ENCODE peak calls at places on chromosomes 11 and 22, in four cellular contexts. R is endothelial cell of umbilical vein, B is H1, X is PC-9. N is an unnamed sample.

GRCh38 chr11:86118201-86118600 is 49.3 kb upstream of the PICALM start:
- DNase-seq in R (no peak), B (no peak), X (no peak), N (no peak)

GRCh38 chr11:36033082-36033751 is 89.4 kb downstream of the LDLRAD3 start:
- DNase-seq in R (no peak), B (peak), X (no peak), N (no peak)

GRCh38 chr11:78961186-78961782 is 386.6 kb upstream of the NARS2 start:
- DNase-seq in R (peak), B (peak), X (no peak), N (no peak)

GRCh38 chr11:73195191-73196007 is 22.7 kb upstream of the P2RY2 start:
- DNase-seq in R (no peak), B (no peak), X (peak), N (peak)

GRCh38 chr22:44732661-44733060 is 19.7 kb upstream of the ARHGAP8 start:
- DNase-seq in R (no peak), B (no peak), X (no peak), N (no peak)

GRCh38 chr11:78295991-78296930 is 107.5 kb downstream of the USP35 start:
- DNase-seq in R (no peak), B (no peak), X (no peak), N (no peak)

GRCh38 chr11:84865257-84865656 is 761.9 kb downstream of the DLG2 start:
- DNase-seq in R (no peak), B (no peak), X (no peak), N (no peak)

GRCh38 chr22:23380230-23380573 is 199.9 kb downstream of the IGLL1 start:
- DNase-seq in R (no peak), B (no peak), X (no peak), N (no peak)

GRCh38 chr11:125950696-125951645 is 5.1 kb downstream of the VSIG10L2 start:
- DNase-seq in R (no peak), B (no peak), X (peak), N (no peak)

GRCh38 chr22:44395116-44396005 is 82.6 kb upstream of the SHISAL1 start:
- DNase-seq in R (no peak), B (no peak), X (no peak), N (no peak)

GRCh38 chr22:19395276-19395675 is 36.3 kb downstream of the HIRA start:
- DNase-seq in R (no peak), B (no peak), X (no peak), N (no peak)

GRCh38 chr11:7642747-7643146 is 30.6 kb downstream of the CYB5R2 start:
- DNase-seq in R (no peak), B (no peak), X (peak), N (no peak)

GRCh38 chr11:789951-790350 is at the start of gene CEND1:
- DNase-seq in R (no peak), B (no peak), X (no peak), N (no peak)

GRCh38 chr22:27580311-27580897 is 221.2 kb downstream of the MN1 start:
- DNase-seq in R (peak), B (no peak), X (peak), N (no peak)

GRCh38 chr11:67271212-67271547 is 4.9 kb downstream of the GRK2 start:
- DNase-seq in R (no peak), B (no peak), X (no peak), N (no peak)

GRCh38 chr11:73219396-73220285 is 1.6 kb downstream of the P2RY2 start:
- DNase-seq in R (no peak), B (no peak), X (no peak), N (no peak)

GRCh38 chr22:20401376-20402020 is 7.5 kb downstream of the ZNF74 start:
- DNase-seq in R (no peak), B (no peak), X (no peak), N (no peak)

GRCh38 chr11:1157341-1157644 is 460 bp upstream of the MUC5AC start:
- DNase-seq in R (no peak), B (no peak), X (no peak), N (no peak)

GRCh38 chr11:64015935-64016468 is 19.7 kb upstream of the FLRT1 start:
- DNase-seq in R (no peak), B (no peak), X (no peak), N (no peak)

GRCh38 chr11:72229925-72230763 is 5.6 kb downstream of the INPPL1 start:
- DNase-seq in R (no peak), B (no peak), X (no peak), N (no peak)

GRCh38 chr11:2166091-2166851 is 5.3 kb upstream of the INS start:
- DNase-seq in R (no peak), B (no peak), X (no peak), N (no peak)

GRCh38 chr11:44179173-44179572 is 83.7 kb downstream of the EXT2 start:
- DNase-seq in R (no peak), B (no peak), X (no peak), N (no peak)

GRCh38 chr11:64765841-64766682 is 6.3 kb upstream of the PYGM start:
- DNase-seq in R (no peak), B (no peak), X (no peak), N (no peak)

GRCh38 chr11:36583667-36584066 is 10.6 kb upstream of the IFTAP start:
- DNase-seq in R (no peak), B (no peak), X (no peak), N (no peak)

GRCh38 chr11:125903753-125904659 is at the start of gene DDX25:
- DNase-seq in R (no peak), B (peak), X (no peak), N (no peak)

GRCh38 chr11:36130401-36130800 is 158.8 kb downstream of the COMMD9 start:
- DNase-seq in R (no peak), B (no peak), X (no peak), N (no peak)

GRCh38 chr11:61642162-61642561 is 38.0 kb upstream of the DAGLA start:
- DNase-seq in R (no peak), B (no peak), X (no peak), N (no peak)

GRCh38 chr11:3058753-3059664 is 1.8 kb upstream of the CARS1 start:
- DNase-seq in R (peak), B (no peak), X (peak), N (no peak)

GRCh38 chr11:134181707-134182106 is 42.1 kb downstream of the NCAPD3 start:
- DNase-seq in R (no peak), B (no peak), X (no peak), N (no peak)

GRCh38 chr11:2591805-2592204 is 108.0 kb downstream of the KCNQ1OT1 start:
- DNase-seq in R (no peak), B (no peak), X (no peak), N (no peak)

GRCh38 chr11:115653926-115654325 is 149.7 kb upstream of the CADM1 start:
- DNase-seq in R (no peak), B (no peak), X (no peak), N (no peak)

GRCh38 chr11:21514298-21514697 is 678.6 kb upstream of the ANO5 start:
- DNase-seq in R (no peak), B (no peak), X (peak), N (no peak)

GRCh38 chr11:14418801-14419417 is 59.9 kb upstream of the RRAS2 start:
- DNase-seq in R (peak), B (no peak), X (no peak), N (no peak)

GRCh38 chr11:58770627-58771457 is 39.1 kb upstream of the GLYAT start:
- DNase-seq in R (no peak), B (no peak), X (peak), N (peak)

GRCh38 chr11:69201764-69202370 is 46.1 kb downstream of the SMIM38 start:
- DNase-seq in R (no peak), B (no peak), X (no peak), N (no peak)

GRCh38 chr22:45602824-45603301 is 68.8 kb upstream of the ATXN10 start:
- DNase-seq in R (no peak), B (no peak), X (no peak), N (no peak)

GRCh38 chr11:130451261-130452019 is 3.0 kb downstream of the ADAMTS15 start:
- DNase-seq in R (no peak), B (no peak), X (peak), N (no peak)

GRCh38 chr11:124746621-124747243 is 5.3 kb downstream of the VSIG2 start:
- DNase-seq in R (peak), B (peak), X (peak), N (peak)

GRCh38 chr22:26385164-26385563 is 43.9 kb upstream of the ASPHD2 start:
- DNase-seq in R (no peak), B (no peak), X (no peak), N (no peak)

GRCh38 chr22:36364255-36365019 is 23.3 kb downstream of the MYH9 start:
- DNase-seq in R (no peak), B (no peak), X (no peak), N (no peak)
- H3K27ac ChIP-seq in R (peak), B (peak), X (peak), N (peak)

DNA sequence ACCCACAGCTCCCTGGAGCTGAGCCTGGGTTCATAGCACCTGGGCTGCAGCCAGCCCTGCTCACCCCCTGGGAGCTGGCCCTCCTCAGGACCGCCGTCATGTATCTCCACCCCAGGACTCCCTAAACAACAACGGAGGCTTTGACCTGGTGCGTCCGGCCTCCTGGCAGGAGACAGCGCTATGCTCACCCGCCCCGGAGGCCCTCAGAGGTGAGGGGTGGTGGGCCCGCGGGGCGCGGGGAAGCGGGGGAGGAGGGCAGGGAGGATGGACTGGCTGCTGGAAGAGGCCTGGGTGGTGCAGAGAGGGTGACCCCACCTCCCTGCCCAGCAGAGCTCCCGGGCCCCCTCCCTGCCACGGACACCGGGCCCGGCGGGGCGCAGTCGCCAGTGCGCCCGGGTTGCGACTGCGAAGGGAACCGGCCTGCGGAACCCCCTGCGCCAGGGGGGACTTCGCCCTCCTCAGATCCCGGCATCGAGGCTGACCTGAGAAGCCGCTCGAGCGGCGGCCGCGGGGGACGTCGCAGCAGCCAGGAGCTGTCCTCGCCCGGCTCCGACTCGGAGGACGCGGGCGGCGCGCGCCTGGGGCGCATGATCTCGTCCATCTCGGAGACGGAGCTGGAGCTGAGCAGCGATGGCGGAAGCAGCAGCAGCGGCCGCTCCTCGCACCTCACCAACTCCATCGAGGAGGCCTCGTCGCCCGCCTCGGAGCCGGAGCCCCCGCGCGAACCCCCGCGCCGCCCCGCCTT is 3.1 kb downstream of the MAPK8IP2 start:
- DNase-seq in R (no peak), B (no peak), X (no peak), N (no peak)
- TF ChIP-seq EZH2 in R (peak), B (peak), X (no peak), N (no peak)

GRCh38 chr11:132911186-132911585 is 621.1 kb downstream of the OPCML start:
- DNase-seq in R (no peak), B (no peak), X (no peak), N (no peak)
- H3K4me3 ChIP-seq in R (no peak), B (no peak), X (no peak), N (no peak)

GRCh38 chr22:21840236-21840823 is 27.1 kb downstream of the MAPK1 start:
- DNase-seq in R (no peak), B (no peak), X (no peak), N (no peak)

GRCh38 chr22:21835378-21835777 is 32.1 kb downstream of the MAPK1 start:
- DNase-seq in R (no peak), B (no peak), X (no peak), N (no peak)

GRCh38 chr22:21839765-21840140 is 27.7 kb downstream of the MAPK1 start:
- DNase-seq in R (no peak), B (no peak), X (no peak), N (no peak)

GRCh38 chr22:21834869-21835268 is 32.6 kb downstream of the MAPK1 start:
- DNase-seq in R (no peak), B (no peak), X (no peak), N (no peak)

DNA sequence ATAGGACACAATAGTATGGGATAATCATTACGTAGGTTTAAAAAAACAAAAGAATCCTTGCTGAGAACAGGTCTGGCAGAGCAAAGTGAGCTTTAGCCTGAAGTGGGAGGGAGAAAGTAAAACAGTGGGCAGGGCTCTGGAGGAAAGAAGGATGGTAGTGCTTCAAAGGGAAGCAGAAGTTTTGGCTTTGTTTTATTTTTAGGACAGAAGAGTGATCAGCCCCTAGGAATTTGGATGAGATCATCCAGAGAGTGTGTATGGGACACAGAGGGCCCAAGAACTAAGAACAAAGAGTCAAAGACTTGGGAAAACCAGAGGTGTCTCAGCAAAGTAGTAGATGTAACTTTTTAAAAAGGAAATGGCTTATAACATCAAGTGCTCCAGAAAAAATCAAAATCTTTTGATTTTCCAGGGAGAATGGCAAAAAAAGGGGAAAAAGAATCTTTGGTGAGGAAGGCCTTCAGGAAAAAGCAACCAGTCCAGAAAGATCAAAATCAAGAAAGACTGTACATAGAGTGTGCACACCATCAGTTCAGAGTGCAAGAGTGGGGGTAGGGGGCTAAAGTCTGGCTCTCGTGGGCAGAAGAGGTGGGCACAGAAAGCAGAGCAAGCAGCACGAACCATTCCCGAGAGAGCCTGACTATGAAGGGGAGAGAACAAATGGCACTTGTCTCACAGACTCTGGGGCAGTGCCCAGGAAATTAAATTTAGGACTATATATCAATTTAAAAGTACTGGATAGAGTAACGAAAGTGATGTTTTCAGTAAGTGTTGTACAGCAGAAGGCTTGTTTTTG is 30.1 kb downstream of the MAPK1 start:
- DNase-seq in R (peak), B (peak), X (peak), N (peak)
- H3K27ac ChIP-seq in R (peak), B (no peak), X (peak), N (peak)

GRCh38 chr22:39457546-39458442 is 982 bp downstream of the MGAT3 start:
- DNase-seq in R (no peak), B (no peak), X (no peak), N (no peak)
- TF ChIP-seq EZH2 in R (peak), B (peak), X (no peak), N (peak)

GRCh38 chr11:17743026-17743807 is 8.6 kb downstream of the KCNC1 start:
- DNase-seq in R (no peak), B (no peak), X (no peak), N (no peak)

GRCh38 chr11:17740649-17741235 is 6.2 kb downstream of the KCNC1 start:
- DNase-seq in R (no peak), B (no peak), X (no peak), N (no peak)

GRCh38 chr11:17743808-17744119 is 9.2 kb downstream of the KCNC1 start:
- DNase-seq in R (no peak), B (no peak), X (peak), N (no peak)

GRCh38 chr11:17741487-17741886 is 6.9 kb downstream of the KCNC1 start:
- DNase-seq in R (no peak), B (no peak), X (no peak), N (no peak)

GRCh38 chr11:17742019-17742418 is 7.4 kb downstream of the KCNC1 start:
- DNase-seq in R (no peak), B (no peak), X (no peak), N (no peak)
- H3K4me3 ChIP-seq in R (no peak), B (no peak), X (no peak), N (no peak)

N was measured in keratinocyte.